ENCODE peak calls at places on chromosomes 1 and 21, in nine cellular contexts. One of them, this sample, is unnamed.

GRCh38 chr1:231020139-231020601 is 19.9 kb downstream of the FAM89A start:
- DNase-seq in HL-60: peak; percentile 47
- DNase-seq in heart right ventricle: peak; percentile 21
- DNase-seq in AG09319: no peak
- DNase-seq in PC-9: peak; percentile 68
- DNase-seq in NCI-H1092 treated with DMSO at 0.1 percent for 48 hours: no peak
- DNase-seq in Daoy: peak; percentile 32
- DNase-seq in mesothelial cell of epicardium: no peak
- DNase-seq in Peyer's patch: no peak
- DNase-seq in this sample: no peak

GRCh38 chr1:204286841-204287387 is 72.8 kb downstream of the PLEKHA6 start:
- DNase-seq in HL-60: peak; percentile 72
- DNase-seq in heart right ventricle: no peak
- DNase-seq in AG09319: no peak
- DNase-seq in PC-9: peak; percentile 88
- DNase-seq in NCI-H1092 treated with DMSO at 0.1 percent for 48 hours: peak; percentile 75
- DNase-seq in Daoy: peak; percentile 21
- DNase-seq in mesothelial cell of epicardium: no peak
- DNase-seq in Peyer's patch: no peak
- DNase-seq in this sample: peak; percentile 85

GRCh38 chr1:157132602-157133167 is 5.5 kb downstream of the ETV3 start:
- DNase-seq in HL-60: no peak
- DNase-seq in heart right ventricle: no peak
- DNase-seq in AG09319: no peak
- DNase-seq in PC-9: peak; percentile 97
- DNase-seq in NCI-H1092 treated with DMSO at 0.1 percent for 48 hours: no peak
- DNase-seq in Daoy: no peak
- DNase-seq in mesothelial cell of epicardium: no peak
- DNase-seq in Peyer's patch: no peak
- DNase-seq in this sample: no peak

GRCh38 chr1:67124455-67124854 is 10.3 kb downstream of the C1orf141 start:
- DNase-seq in HL-60: no peak
- DNase-seq in heart right ventricle: no peak
- DNase-seq in AG09319: no peak
- DNase-seq in PC-9: no peak
- DNase-seq in NCI-H1092 treated with DMSO at 0.1 percent for 48 hours: no peak
- DNase-seq in Daoy: no peak
- DNase-seq in mesothelial cell of epicardium: no peak
- DNase-seq in Peyer's patch: no peak
- DNase-seq in this sample: no peak

GRCh38 chr1:22886211-22886610 is 86.5 kb downstream of the LACTBL1 start:
- DNase-seq in HL-60: no peak
- DNase-seq in heart right ventricle: no peak
- DNase-seq in AG09319: peak; percentile 63
- DNase-seq in PC-9: no peak
- DNase-seq in NCI-H1092 treated with DMSO at 0.1 percent for 48 hours: no peak
- DNase-seq in Daoy: no peak
- DNase-seq in mesothelial cell of epicardium: no peak
- DNase-seq in Peyer's patch: no peak
- DNase-seq in this sample: no peak

GRCh38 chr21:40731206-40731605 is 115.8 kb downstream of the DSCAM start:
- DNase-seq in HL-60: no peak
- DNase-seq in heart right ventricle: no peak
- DNase-seq in AG09319: no peak
- DNase-seq in PC-9: no peak
- DNase-seq in NCI-H1092 treated with DMSO at 0.1 percent for 48 hours: no peak
- DNase-seq in Daoy: peak; percentile 56
- DNase-seq in mesothelial cell of epicardium: no peak
- DNase-seq in Peyer's patch: no peak
- DNase-seq in this sample: no peak

GRCh38 chr21:44547656-44548331 is 3.5 kb downstream of the KRTAP10-2 start:
- DNase-seq in HL-60: no peak
- DNase-seq in heart right ventricle: no peak
- DNase-seq in AG09319: no peak
- DNase-seq in PC-9: no peak
- DNase-seq in NCI-H1092 treated with DMSO at 0.1 percent for 48 hours: no peak
- DNase-seq in Daoy: no peak
- DNase-seq in mesothelial cell of epicardium: no peak
- DNase-seq in Peyer's patch: no peak
- DNase-seq in this sample: peak; percentile 21

GRCh38 chr1:108200627-108201106 is 524 bp upstream of the SLC25A24 start:
- DNase-seq in HL-60: peak; percentile 41
- DNase-seq in heart right ventricle: peak; percentile 33
- DNase-seq in AG09319: peak; percentile 25
- DNase-seq in PC-9: peak; percentile 76
- DNase-seq in NCI-H1092 treated with DMSO at 0.1 percent for 48 hours: peak; percentile 69
- DNase-seq in Daoy: peak; percentile 86
- DNase-seq in mesothelial cell of epicardium: no peak
- DNase-seq in Peyer's patch: peak; percentile 47
- DNase-seq in this sample: peak; percentile 38

GRCh38 chr1:184986250-184986649 is 11.9 kb upstream of the NIBAN1 start:
- DNase-seq in HL-60: no peak
- DNase-seq in heart right ventricle: no peak
- DNase-seq in AG09319: no peak
- DNase-seq in PC-9: no peak
- DNase-seq in NCI-H1092 treated with DMSO at 0.1 percent for 48 hours: peak; percentile 22
- DNase-seq in Daoy: peak; percentile 19
- DNase-seq in mesothelial cell of epicardium: no peak
- DNase-seq in Peyer's patch: no peak
- DNase-seq in this sample: no peak

GRCh38 chr1:869499-870244 is 54.1 kb upstream of the SAMD11 start:
- DNase-seq in HL-60: peak; percentile 35
- DNase-seq in heart right ventricle: peak; percentile 52
- DNase-seq in AG09319: no peak
- DNase-seq in PC-9: no peak
- DNase-seq in NCI-H1092 treated with DMSO at 0.1 percent for 48 hours: no peak
- DNase-seq in Daoy: peak; percentile 65
- DNase-seq in mesothelial cell of epicardium: peak; percentile 79
- DNase-seq in Peyer's patch: peak; percentile 82
- DNase-seq in this sample: peak; percentile 81

GRCh38 chr1:104702731-104703130 is 953.0 kb downstream of the AMY1C start:
- DNase-seq in HL-60: no peak
- DNase-seq in heart right ventricle: no peak
- DNase-seq in AG09319: no peak
- DNase-seq in PC-9: no peak
- DNase-seq in NCI-H1092 treated with DMSO at 0.1 percent for 48 hours: no peak
- DNase-seq in Daoy: no peak
- DNase-seq in mesothelial cell of epicardium: no peak
- DNase-seq in Peyer's patch: no peak
- DNase-seq in this sample: no peak

GRCh38 chr1:226736001-226736907 is 2.8 kb downstream of the ITPKB start:
- DNase-seq in HL-60: no peak
- DNase-seq in heart right ventricle: peak; percentile 51
- DNase-seq in AG09319: no peak
- DNase-seq in PC-9: no peak
- DNase-seq in NCI-H1092 treated with DMSO at 0.1 percent for 48 hours: no peak
- DNase-seq in Daoy: no peak
- DNase-seq in mesothelial cell of epicardium: no peak
- DNase-seq in Peyer's patch: no peak
- DNase-seq in this sample: no peak

GRCh38 chr1:84280908-84281307 is 20.6 kb upstream of the SAMD13 start:
- DNase-seq in HL-60: no peak
- DNase-seq in heart right ventricle: no peak
- DNase-seq in AG09319: no peak
- DNase-seq in PC-9: no peak
- DNase-seq in NCI-H1092 treated with DMSO at 0.1 percent for 48 hours: no peak
- DNase-seq in Daoy: no peak
- DNase-seq in mesothelial cell of epicardium: no peak
- DNase-seq in Peyer's patch: no peak
- DNase-seq in this sample: no peak

GRCh38 chr1:156337888-156338179 is 258 bp downstream of the CCT3 start:
- DNase-seq in HL-60: no peak
- DNase-seq in heart right ventricle: no peak
- DNase-seq in AG09319: no peak
- DNase-seq in PC-9: no peak
- DNase-seq in NCI-H1092 treated with DMSO at 0.1 percent for 48 hours: no peak
- DNase-seq in Daoy: no peak
- DNase-seq in mesothelial cell of epicardium: no peak
- DNase-seq in Peyer's patch: no peak
- DNase-seq in this sample: no peak

GRCh38 chr21:44892536-44893277 is 19.2 kb upstream of the PTTG1IP start:
- DNase-seq in HL-60: no peak
- DNase-seq in heart right ventricle: peak; percentile 62
- DNase-seq in AG09319: no peak
- DNase-seq in PC-9: no peak
- DNase-seq in NCI-H1092 treated with DMSO at 0.1 percent for 48 hours: peak; percentile 31
- DNase-seq in Daoy: peak; percentile 67
- DNase-seq in mesothelial cell of epicardium: peak; percentile 75
- DNase-seq in Peyer's patch: peak; percentile 79
- DNase-seq in this sample: peak; percentile 78

GRCh38 chr1:6348511-6349191 is 44.9 kb downstream of the ACOT7 start:
- DNase-seq in HL-60: no peak
- DNase-seq in heart right ventricle: peak; percentile 47
- DNase-seq in AG09319: no peak
- DNase-seq in PC-9: no peak
- DNase-seq in NCI-H1092 treated with DMSO at 0.1 percent for 48 hours: no peak
- DNase-seq in Daoy: peak; percentile 93
- DNase-seq in mesothelial cell of epicardium: no peak
- DNase-seq in Peyer's patch: peak; percentile 60
- DNase-seq in this sample: peak; percentile 41

GRCh38 chr1:204618148-204618760 is 67.3 kb downstream of the LRRN2 start:
- DNase-seq in HL-60: no peak
- DNase-seq in heart right ventricle: no peak
- DNase-seq in AG09319: no peak
- DNase-seq in PC-9: no peak
- DNase-seq in NCI-H1092 treated with DMSO at 0.1 percent for 48 hours: no peak
- DNase-seq in Daoy: no peak
- DNase-seq in mesothelial cell of epicardium: no peak
- DNase-seq in Peyer's patch: no peak
- DNase-seq in this sample: no peak

GRCh38 chr1:103333141-103333540 is 192.4 kb upstream of the RNPC3 start:
- DNase-seq in HL-60: no peak
- DNase-seq in heart right ventricle: no peak
- DNase-seq in AG09319: no peak
- DNase-seq in PC-9: no peak
- DNase-seq in NCI-H1092 treated with DMSO at 0.1 percent for 48 hours: no peak
- DNase-seq in Daoy: no peak
- DNase-seq in mesothelial cell of epicardium: no peak
- DNase-seq in Peyer's patch: no peak
- DNase-seq in this sample: no peak

GRCh38 chr1:63968663-63969460 is 195.0 kb downstream of the ROR1 start:
- DNase-seq in HL-60: no peak
- DNase-seq in heart right ventricle: peak; percentile 54
- DNase-seq in AG09319: no peak
- DNase-seq in PC-9: peak; percentile 38
- DNase-seq in NCI-H1092 treated with DMSO at 0.1 percent for 48 hours: no peak
- DNase-seq in Daoy: no peak
- DNase-seq in mesothelial cell of epicardium: no peak
- DNase-seq in Peyer's patch: no peak
- DNase-seq in this sample: peak; percentile 37

GRCh38 chr1:47932744-47933143 is 64.4 kb downstream of the TRABD2B start:
- DNase-seq in HL-60: no peak
- DNase-seq in heart right ventricle: no peak
- DNase-seq in AG09319: no peak
- DNase-seq in PC-9: no peak
- DNase-seq in NCI-H1092 treated with DMSO at 0.1 percent for 48 hours: no peak
- DNase-seq in Daoy: no peak
- DNase-seq in mesothelial cell of epicardium: no peak
- DNase-seq in Peyer's patch: no peak
- DNase-seq in this sample: no peak

This sample was measured in stomach.